ENCODE peak calls at places on chromosomes 13 and 19, in four cellular contexts. Y is left lung; P is AG10803; T is CD4-positive, CD25-positive, alpha-beta regulatory T cell. H is an unnamed sample.

GRCh38 chr19:7292950-7293794 is 1.0 kb downstream of the INSR start:
- DNase-seq in Y (peak), P (no peak), T (no peak), H (peak)

GRCh38 chr13:113914333-113915011 is 50.6 kb upstream of the GAS6 start:
- DNase-seq in Y (no peak), P (no peak), T (no peak), H (no peak)

GRCh38 chr13:102090532-102090931 is 311.3 kb downstream of the FGF14 start:
- DNase-seq in Y (no peak), P (no peak), T (no peak), H (no peak)

GRCh38 chr13:98571955-98572662 is 4.8 kb downstream of the STK24 start:
- DNase-seq in Y (no peak), P (peak), T (no peak), H (no peak)

GRCh38 chr13:112346173-112346898 is 29.8 kb upstream of the SPACA7 start:
- DNase-seq in Y (no peak), P (no peak), T (no peak), H (peak)

GRCh38 chr19:6678690-6679109 is 8.7 kb upstream of the TNFSF14 start:
- DNase-seq in Y (no peak), P (no peak), T (no peak), H (no peak)

GRCh38 chr19:30344446-30345425 is 27.4 kb upstream of the ZNF536 start:
- DNase-seq in Y (no peak), P (peak), T (no peak), H (peak)

GRCh38 chr13:31670831-31671617 is 68.3 kb upstream of the RXFP2 start:
- DNase-seq in Y (no peak), P (peak), T (no peak), H (no peak)

GRCh38 chr13:75418997-75419396 is 63.0 kb downstream of the TBC1D4 start:
- DNase-seq in Y (no peak), P (peak), T (no peak), H (peak)

GRCh38 chr13:32751340-32751739 is 165.1 kb downstream of the PDS5B start:
- DNase-seq in Y (no peak), P (no peak), T (no peak), H (no peak)

GRCh38 chr13:32471187-32471922 is 43.4 kb upstream of the N4BP2L1 start:
- DNase-seq in Y (no peak), P (peak), T (no peak), H (peak)

GRCh38 chr13:46964789-46965527 is 68.1 kb upstream of the HTR2A start:
- DNase-seq in Y (no peak), P (peak), T (no peak), H (no peak)

GRCh38 chr13:110340812-110341444 is 33.8 kb downstream of the COL4A2 start:
- DNase-seq in Y (peak), P (peak), T (peak), H (peak)

GRCh38 chr13:106390360-106390759 is 145.1 kb downstream of the EFNB2 start:
- DNase-seq in Y (no peak), P (no peak), T (no peak), H (no peak)

GRCh38 chr19:28351761-28352160 is 861.2 kb downstream of the UQCRFS1 start:
- DNase-seq in Y (no peak), P (peak), T (no peak), H (no peak)

GRCh38 chr13:73870036-73870741 is 264.0 kb downstream of the KLF12 start:
- DNase-seq in Y (no peak), P (peak), T (no peak), H (no peak)

GRCh38 chr13:33464345-33464744 is 178.8 kb upstream of the STARD13 start:
- DNase-seq in Y (no peak), P (no peak), T (no peak), H (no peak)

GRCh38 chr13:37263881-37264280 is 158.4 kb upstream of the CSNK1A1L start:
- DNase-seq in Y (no peak), P (no peak), T (no peak), H (no peak)

GRCh38 chr19:31674503-31675186 is 325.4 kb upstream of the TSHZ3 start:
- DNase-seq in Y (no peak), P (peak), T (no peak), H (no peak)

GRCh38 chr13:91203430-91203829 is 144.1 kb upstream of the MIR17HG start:
- DNase-seq in Y (no peak), P (no peak), T (no peak), H (no peak)

GRCh38 chr19:1852729-1853128 is 4.4 kb upstream of the REXO1 start:
- DNase-seq in Y (no peak), P (no peak), T (no peak), H (no peak)
- H3K4me3 ChIP-seq in Y (no peak), P (no peak), T (no peak), H (no peak)

GRCh38 chr19:10070730-10071446 is 15.2 kb upstream of the SHFL start:
- DNase-seq in Y (no peak), P (no peak), T (no peak), H (peak)
- H3K4me3 ChIP-seq in Y (no peak), P (no peak), T (no peak), H (no peak)

GRCh38 chr19:4636151-4636717 is 3.1 kb upstream of the TNFAIP8L1 start:
- DNase-seq in Y (peak), P (peak), T (peak), H (peak)

GRCh38 chr19:4638330-4638729 is 986 bp upstream of the TNFAIP8L1 start:
- DNase-seq in Y (no peak), P (no peak), T (no peak), H (no peak)

GRCh38 chr19:4635763-4636135 is 3.6 kb upstream of the TNFAIP8L1 start:
- DNase-seq in Y (no peak), P (no peak), T (no peak), H (no peak)

GRCh38 chr19:4638828-4639530 is at the start of gene TNFAIP8L1:
- DNase-seq in Y (peak), P (peak), T (peak), H (peak)

DNA sequence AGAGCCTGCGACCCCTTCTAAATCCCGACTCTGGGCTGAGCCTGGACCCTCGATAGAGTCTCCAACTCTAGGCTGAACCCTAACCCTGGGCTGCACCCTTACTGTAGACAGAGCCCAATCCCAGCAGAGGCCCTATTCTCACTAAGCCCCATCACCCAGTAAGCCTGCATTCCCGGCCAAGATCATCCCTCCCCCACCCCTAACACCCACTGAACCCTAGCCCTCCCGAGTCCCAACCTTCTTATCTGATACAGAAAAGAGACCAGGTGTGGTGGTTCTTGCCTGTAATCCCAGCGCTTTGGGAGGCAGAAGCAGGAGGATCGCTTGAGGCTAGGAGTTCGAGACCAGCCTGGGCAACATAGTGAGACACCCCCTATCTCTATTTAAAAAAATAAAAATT is 2.6 kb upstream of the TNFAIP8L1 start:
- DNase-seq in Y (no peak), P (no peak), T (no peak), H (no peak)
- H3K4me3 ChIP-seq in Y (no peak), P (peak), T (no peak), H (no peak)

GRCh38 chr19:16316506-16316882 is 8.1 kb upstream of the KLF2 start:
- DNase-seq in Y (no peak), P (no peak), T (no peak), H (peak)

GRCh38 chr19:16320987-16321386 is 3.6 kb upstream of the KLF2 start:
- DNase-seq in Y (no peak), P (no peak), T (no peak), H (no peak)

GRCh38 chr19:16319466-16319865 is 5.2 kb upstream of the KLF2 start:
- DNase-seq in Y (no peak), P (peak), T (no peak), H (peak)

GRCh38 chr19:16315825-16316505 is 8.7 kb upstream of the KLF2 start:
- DNase-seq in Y (no peak), P (peak), T (no peak), H (peak)
- H3K4me3 ChIP-seq in Y (no peak), P (no peak), T (no peak), H (no peak)

DNA sequence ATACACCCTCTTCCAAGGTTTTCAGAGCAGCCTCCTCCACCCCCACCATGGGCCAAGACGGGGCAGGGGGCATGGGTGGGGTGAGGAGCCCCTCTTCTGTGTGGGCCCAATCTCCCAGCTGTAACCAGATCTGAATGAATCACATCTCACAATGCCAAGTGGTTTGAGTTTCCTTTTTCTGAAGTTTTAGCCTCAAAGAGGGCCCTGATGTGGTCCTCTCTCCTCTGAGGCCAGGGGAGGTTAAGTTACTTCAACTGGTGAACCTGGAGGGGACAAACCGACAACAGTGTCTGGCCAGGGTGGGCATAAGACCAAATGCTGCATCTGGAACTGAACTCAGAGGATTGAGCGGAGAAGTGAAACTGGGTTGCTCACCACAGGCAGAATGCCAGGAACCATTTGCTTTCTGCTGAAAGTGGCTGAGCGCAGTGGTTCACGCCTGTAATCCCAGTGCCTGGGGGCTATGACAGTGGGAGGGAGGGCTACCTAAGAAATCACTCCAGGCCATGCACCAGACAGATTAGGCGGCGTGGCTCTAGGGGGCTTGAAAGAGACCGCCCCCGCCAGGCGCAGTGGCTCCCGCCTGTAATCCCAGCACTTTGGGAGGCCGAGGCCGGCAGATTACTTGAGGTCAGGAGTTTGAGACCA is 15.4 kb upstream of the IRGC start:
- DNase-seq in Y (no peak), P (peak), T (no peak), H (peak)
- H3K4me3 ChIP-seq in Y (no peak), P (peak), T (peak), H (no peak)